ENCODE peak calls at places on chromosomes 1 and 21, in seven cellular contexts. One of them, this sample, is unnamed.

GRCh38 chr21:37758997-37759396 is 157.3 kb downstream of the KCNJ6 start:
- DNase-seq in MCF 10A: peak
- DNase-seq in tibial artery: no peak
- DNase-seq in fibroblast of the conjunctiva: peak
- DNase-seq in stimulated activated naive CD4-positive, alpha-beta T cell: no peak
- DNase-seq in stimulated activated CD4-positive, alpha-beta T cell treated with anti-CD3 and anti-CD28 coated beads, Interleukin-15, amount 100 ng/mL, for 1 hour: no peak
- DNase-seq in ureter: peak
- DNase-seq in this sample: peak

GRCh38 chr1:153238536-153238935 is 21.0 kb upstream of the LORICRIN start:
- DNase-seq in stimulated activated naive CD4-positive, alpha-beta T cell: no peak
- DNase-seq in ureter: no peak
- DNase-seq in tibial artery: no peak
- DNase-seq in MCF 10A: peak
- DNase-seq in fibroblast of the conjunctiva: no peak
- DNase-seq in stimulated activated CD4-positive, alpha-beta T cell treated with anti-CD3 and anti-CD28 coated beads, Interleukin-15, amount 100 ng/mL, for 1 hour: no peak
- DNase-seq in this sample: no peak

GRCh38 chr1:231460614-231461013 is 38.5 kb upstream of the EGLN1 start:
- DNase-seq in fibroblast of the conjunctiva: no peak
- DNase-seq in MCF 10A: no peak
- DNase-seq in stimulated activated CD4-positive, alpha-beta T cell treated with anti-CD3 and anti-CD28 coated beads, Interleukin-15, amount 100 ng/mL, for 1 hour: peak
- DNase-seq in tibial artery: no peak
- DNase-seq in stimulated activated naive CD4-positive, alpha-beta T cell: peak
- DNase-seq in ureter: no peak
- DNase-seq in this sample: no peak

GRCh38 chr1:58249729-58250586 is 296.6 kb downstream of the OMA1 start:
- DNase-seq in stimulated activated naive CD4-positive, alpha-beta T cell: peak
- DNase-seq in fibroblast of the conjunctiva: no peak
- DNase-seq in tibial artery: no peak
- DNase-seq in stimulated activated CD4-positive, alpha-beta T cell treated with anti-CD3 and anti-CD28 coated beads, Interleukin-15, amount 100 ng/mL, for 1 hour: no peak
- DNase-seq in MCF 10A: no peak
- DNase-seq in ureter: no peak
- DNase-seq in this sample: peak

GRCh38 chr1:190436615-190437014 is 41.0 kb downstream of the BRINP3 start:
- DNase-seq in tibial artery: no peak
- DNase-seq in fibroblast of the conjunctiva: peak
- DNase-seq in stimulated activated naive CD4-positive, alpha-beta T cell: no peak
- DNase-seq in ureter: no peak
- DNase-seq in MCF 10A: peak
- DNase-seq in stimulated activated CD4-positive, alpha-beta T cell treated with anti-CD3 and anti-CD28 coated beads, Interleukin-15, amount 100 ng/mL, for 1 hour: no peak
- DNase-seq in this sample: no peak

GRCh38 chr1:58895559-58896135 is 111.8 kb upstream of the JUN start:
- DNase-seq in stimulated activated naive CD4-positive, alpha-beta T cell: no peak
- DNase-seq in fibroblast of the conjunctiva: no peak
- DNase-seq in tibial artery: no peak
- DNase-seq in ureter: no peak
- DNase-seq in MCF 10A: no peak
- DNase-seq in stimulated activated CD4-positive, alpha-beta T cell treated with anti-CD3 and anti-CD28 coated beads, Interleukin-15, amount 100 ng/mL, for 1 hour: no peak
- DNase-seq in this sample: no peak

GRCh38 chr1:190147616-190148015 is 330.0 kb downstream of the BRINP3 start:
- DNase-seq in tibial artery: no peak
- DNase-seq in ureter: no peak
- DNase-seq in MCF 10A: no peak
- DNase-seq in stimulated activated naive CD4-positive, alpha-beta T cell: no peak
- DNase-seq in stimulated activated CD4-positive, alpha-beta T cell treated with anti-CD3 and anti-CD28 coated beads, Interleukin-15, amount 100 ng/mL, for 1 hour: no peak
- DNase-seq in fibroblast of the conjunctiva: no peak
- DNase-seq in this sample: no peak

GRCh38 chr1:192516776-192517297 is 58.7 kb upstream of the RGS1 start:
- DNase-seq in fibroblast of the conjunctiva: no peak
- DNase-seq in MCF 10A: no peak
- DNase-seq in stimulated activated CD4-positive, alpha-beta T cell treated with anti-CD3 and anti-CD28 coated beads, Interleukin-15, amount 100 ng/mL, for 1 hour: no peak
- DNase-seq in stimulated activated naive CD4-positive, alpha-beta T cell: peak
- DNase-seq in ureter: no peak
- DNase-seq in tibial artery: no peak
- DNase-seq in this sample: no peak

GRCh38 chr1:227225715-227226346 is 92.5 kb downstream of the CDC42BPA start:
- DNase-seq in ureter: no peak
- DNase-seq in tibial artery: no peak
- DNase-seq in stimulated activated CD4-positive, alpha-beta T cell treated with anti-CD3 and anti-CD28 coated beads, Interleukin-15, amount 100 ng/mL, for 1 hour: no peak
- DNase-seq in MCF 10A: peak
- DNase-seq in stimulated activated naive CD4-positive, alpha-beta T cell: no peak
- DNase-seq in fibroblast of the conjunctiva: peak
- DNase-seq in this sample: no peak

GRCh38 chr1:59018446-59018845 is 234.6 kb upstream of the JUN start:
- DNase-seq in stimulated activated naive CD4-positive, alpha-beta T cell: no peak
- DNase-seq in fibroblast of the conjunctiva: no peak
- DNase-seq in stimulated activated CD4-positive, alpha-beta T cell treated with anti-CD3 and anti-CD28 coated beads, Interleukin-15, amount 100 ng/mL, for 1 hour: no peak
- DNase-seq in MCF 10A: no peak
- DNase-seq in ureter: no peak
- DNase-seq in tibial artery: no peak
- DNase-seq in this sample: no peak